ENCODE peak calls at places on chromosomes 12 and 14, in six cellular contexts. R is neuronal stem cell, G is IMR-90, S is mesendoderm, T is H9, H is H1. O is an unnamed sample.

GRCh38 chr14:100807496-100807895 is 18.4 kb upstream of the MEG3 start:
- DNase-seq in T (no peak), S (no peak), H (no peak), G (no peak), R (no peak), O (no peak)

GRCh38 chr12:24896171-24896570 is 52.7 kb downstream of the BCAT1 start:
- DNase-seq in G (no peak), T (no peak), R (no peak), H (no peak), S (no peak), O (no peak)

GRCh38 chr12:16531623-16532022 is 74.3 kb downstream of the LMO3 start:
- DNase-seq in S (no peak), R (peak), H (no peak), T (no peak), G (no peak), O (no peak)

GRCh38 chr12:102956738-102957338 is 636 bp upstream of the ASCL1 start:
- DNase-seq in G (no peak), S (no peak), R (no peak), H (peak), T (no peak), O (no peak)

GRCh38 chr12:116381744-116382455 is 104.4 kb upstream of the MED13L start:
- DNase-seq in R (peak), T (peak), H (peak), G (peak), S (peak), O (peak)

GRCh38 chr14:103716091-103716801 is 636 bp downstream of the ZFYVE21 start:
- DNase-seq in T (no peak), G (no peak), H (no peak), R (no peak), S (no peak), O (peak)

GRCh38 chr14:60090864-60091519 is 731 bp upstream of the PCNX4 start:
- DNase-seq in S (peak), R (no peak), G (peak), T (no peak), H (no peak), O (peak)

GRCh38 chr12:101231626-101232025 is 21.6 kb upstream of the SLC5A8 start:
- DNase-seq in T (no peak), G (no peak), R (no peak), S (no peak), H (no peak), O (no peak)

GRCh38 chr14:54253195-54253947 is 143.4 kb upstream of the CDKN3 start:
- DNase-seq in G (peak), S (peak), R (no peak), T (no peak), H (no peak), O (peak)

GRCh38 chr12:117854339-117855012 is 114.3 kb downstream of the KSR2 start:
- DNase-seq in T (peak), R (peak), S (peak), G (peak), H (peak), O (peak)

GRCh38 chr12:40162022-40162421 is 56.1 kb upstream of the SLC2A13 start:
- DNase-seq in R (no peak), G (no peak), T (no peak), S (peak), H (no peak), O (no peak)

GRCh38 chr12:26125451-26126339 is 858 bp upstream of the BHLHE41 start:
- DNase-seq in T (peak), H (peak), R (peak), S (peak), G (peak), O (peak)

GRCh38 chr12:64531665-64532334 is 78.5 kb upstream of the RASSF3 start:
- DNase-seq in H (no peak), S (peak), T (peak), G (no peak), R (no peak), O (no peak)

GRCh38 chr14:46344327-46344937 is 307.1 kb downstream of the RPL10L start:
- DNase-seq in T (peak), G (no peak), R (peak), H (no peak), S (peak), O (peak)

GRCh38 chr14:56807586-56808168 is 2.6 kb downstream of the OTX2 start:
- DNase-seq in R (no peak), S (no peak), G (no peak), H (peak), T (no peak), O (no peak)

GRCh38 chr14:52318057-52318456 is 3.9 kb downstream of the PTGER2 start:
- DNase-seq in T (no peak), H (no peak), R (no peak), S (no peak), G (no peak), O (no peak)

GRCh38 chr12:48198619-48198973 is 4.5 kb downstream of the OR10AD1 start:
- DNase-seq in H (no peak), T (peak), S (peak), G (no peak), R (no peak), O (no peak)

GRCh38 chr12:70994217-70994788 is 73.8 kb upstream of the PTPRR start:
- DNase-seq in S (no peak), T (no peak), H (no peak), R (no peak), G (peak), O (peak)

GRCh38 chr12:57051011-57051410 is 1.1 kb upstream of the MYO1A start:
- DNase-seq in H (no peak), G (no peak), R (no peak), S (no peak), T (no peak), O (no peak)

GRCh38 chr12:108241961-108242360 is 97.2 kb downstream of the CMKLR1 start:
- DNase-seq in H (no peak), S (peak), G (no peak), T (no peak), R (no peak), O (no peak)

GRCh38 chr14:38828183-38828877 is 274.7 kb downstream of the SEC23A start:
- DNase-seq in G (no peak), T (no peak), S (no peak), H (no peak), R (no peak), O (no peak)

GRCh38 chr12:113127791-113128199 is 7.8 kb downstream of the RASAL1 start:
- DNase-seq in T (no peak), H (no peak), G (no peak), S (no peak), R (no peak), O (no peak)

GRCh38 chr12:110104188-110104969 is 19.8 kb upstream of the IFT81 start:
- DNase-seq in G (peak), T (no peak), R (no peak), H (no peak), S (no peak), O (peak)

GRCh38 chr14:72975776-72976175 is 49.5 kb downstream of the DCAF4 start:
- DNase-seq in R (no peak), S (peak), G (no peak), H (no peak), T (no peak), O (no peak)

GRCh38 chr12:52765702-52766101 is 11.4 kb downstream of the KRT76 start:
- DNase-seq in H (no peak), T (no peak), G (no peak), R (no peak), S (no peak), O (no peak)

GRCh38 chr12:52767020-52767379 is 10.1 kb downstream of the KRT76 start:
- DNase-seq in G (no peak), R (no peak), H (no peak), T (no peak), S (no peak), O (no peak)

GRCh38 chr12:52768479-52769200 is 8.5 kb downstream of the KRT76 start:
- DNase-seq in T (no peak), H (no peak), R (no peak), S (no peak), G (no peak), O (no peak)

GRCh38 chr12:52766351-52767019 is 10.7 kb downstream of the KRT76 start:
- DNase-seq in T (no peak), R (no peak), H (no peak), S (no peak), G (no peak), O (no peak)

DNA sequence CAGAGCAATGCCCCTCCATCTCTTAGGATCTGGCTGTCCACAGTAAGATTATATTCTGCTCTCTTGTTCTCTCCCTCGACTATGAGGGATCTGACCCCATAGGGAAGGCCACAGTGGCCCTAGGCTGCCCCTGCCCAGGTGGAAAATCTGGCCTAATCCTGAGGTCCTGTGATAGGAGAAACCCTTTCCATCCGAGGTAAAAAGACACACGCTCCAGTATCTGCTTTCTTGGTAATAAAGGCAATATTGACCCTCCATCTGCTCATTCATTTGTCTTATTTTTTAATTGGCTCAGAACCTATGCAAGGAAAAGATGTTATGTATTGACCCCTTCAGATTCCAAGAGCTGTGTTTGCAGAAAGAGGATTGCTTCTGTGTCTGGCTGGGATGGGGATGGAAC is 9.7 kb downstream of the KRT76 start:
- DNase-seq in R (no peak), H (no peak), G (no peak), T (no peak), S (no peak), O (no peak)
- H2BK15ac ChIP-seq in R (no peak), H (no peak), G (no peak), T (no peak), S (no peak), O (no peak)

GRCh38 chr14:90782892-90783291 is 33.3 kb downstream of the TTC7B start:
- DNase-seq in S (no peak), H (no peak), G (no peak), R (no peak), T (peak), O (no peak)
- H2BK15ac ChIP-seq in S (no peak), H (no peak), G (no peak), R (no peak), T (no peak), O (no peak)

GRCh38 chr12:5018677-5019076 is 25.0 kb upstream of the KCNA5 start:
- DNase-seq in S (no peak), R (no peak), H (no peak), G (no peak), T (no peak), O (no peak)
- H2BK15ac ChIP-seq in S (no peak), R (no peak), H (no peak), G (no peak), T (no peak), O (no peak)

GRCh38 chr12:78764913-78765312 is 99.7 kb upstream of the SYT1 start:
- DNase-seq in R (no peak), H (no peak), T (no peak), G (no peak), S (no peak), O (no peak)
- H2BK15ac ChIP-seq in R (no peak), H (no peak), T (no peak), G (no peak), S (no peak), O (no peak)

GRCh38 chr14:75340921-75341320 is 62.3 kb downstream of the FOS start:
- DNase-seq in H (no peak), G (no peak), S (no peak), T (no peak), R (no peak), O (peak)

GRCh38 chr14:75341639-75342038 is 63.0 kb downstream of the FOS start:
- DNase-seq in T (no peak), S (no peak), R (no peak), H (no peak), G (no peak), O (peak)

GRCh38 chr14:75342762-75343599 is 64.4 kb downstream of the FOS start:
- DNase-seq in R (no peak), S (no peak), H (no peak), G (no peak), T (no peak), O (no peak)

GRCh38 chr14:75343914-75344313 is 65.3 kb downstream of the FOS start:
- DNase-seq in S (no peak), G (no peak), R (no peak), H (no peak), T (no peak), O (no peak)

GRCh38 chr14:75344396-75344795 is 65.8 kb downstream of the FOS start:
- DNase-seq in S (no peak), G (no peak), H (no peak), T (no peak), R (no peak), O (no peak)
- H2BK15ac ChIP-seq in S (no peak), G (no peak), H (no peak), T (no peak), R (no peak), O (no peak)

GRCh38 chr12:124381454-124382207 is 86.7 kb downstream of the RFLNA start:
- DNase-seq in H (no peak), T (no peak), R (no peak), S (no peak), G (peak), O (peak)

GRCh38 chr12:124380793-124381453 is 86.0 kb downstream of the RFLNA start:
- DNase-seq in H (no peak), S (peak), R (no peak), G (no peak), T (no peak), O (no peak)

GRCh38 chr12:124385219-124385969 is 90.5 kb downstream of the RFLNA start:
- DNase-seq in G (peak), H (no peak), S (peak), T (no peak), R (no peak), O (peak)

GRCh38 chr12:124384299-124384894 is 89.5 kb downstream of the RFLNA start:
- DNase-seq in G (no peak), H (no peak), R (no peak), S (no peak), T (no peak), O (no peak)

GRCh38 chr12:124383028-124383427 is 88.1 kb downstream of the RFLNA start:
- DNase-seq in S (no peak), G (no peak), R (no peak), T (no peak), H (no peak), O (no peak)
- H2BK15ac ChIP-seq in S (no peak), G (no peak), R (no peak), T (no peak), H (no peak), O (no peak)

DNA sequence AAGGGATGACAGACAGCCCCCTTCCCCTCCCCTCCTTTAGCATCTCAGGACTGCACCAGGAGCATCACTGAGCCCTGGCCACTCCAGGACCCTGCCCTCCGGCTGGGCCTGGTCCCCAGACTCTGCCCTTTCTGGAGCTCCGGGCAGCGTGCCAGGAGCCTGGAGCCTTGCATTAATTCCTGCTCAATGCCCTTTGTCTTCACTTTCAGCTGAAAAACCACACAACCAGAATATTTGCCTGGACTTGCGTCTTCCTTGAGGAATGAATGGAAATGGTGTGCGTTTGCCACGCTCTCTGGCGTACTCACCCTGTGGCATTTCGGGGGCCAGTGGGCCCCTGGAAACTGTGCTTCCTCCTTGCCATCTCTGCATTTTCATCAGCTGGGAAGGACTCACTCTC is 8.5 kb upstream of the RFLNA start:
- DNase-seq in R (no peak), S (no peak), H (no peak), G (no peak), T (no peak), O (no peak)
- H2BK15ac ChIP-seq in R (no peak), S (no peak), H (peak), G (no peak), T (no peak), O (no peak)

DNA sequence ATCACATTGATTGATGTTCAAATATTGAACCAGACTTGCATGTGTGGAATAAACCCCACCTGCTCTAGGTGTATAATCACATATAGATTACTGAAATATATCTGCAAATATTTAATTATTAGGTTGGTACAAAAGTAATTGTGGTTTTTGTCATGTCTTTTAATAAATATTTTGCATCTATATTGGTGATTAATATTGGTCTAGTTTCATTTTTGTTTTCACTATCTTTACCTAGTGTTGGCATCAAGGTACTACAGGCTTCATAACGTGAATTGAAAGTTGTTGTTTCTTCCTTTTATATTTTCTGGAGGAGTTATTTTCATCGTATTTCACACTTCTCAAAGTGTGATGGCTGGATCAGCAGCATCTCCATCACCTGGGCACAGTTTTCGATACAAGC is 740.0 kb upstream of the TMEM132C start:
- DNase-seq in S (no peak), R (no peak), G (no peak), H (no peak), T (no peak), O (no peak)
- H2BK15ac ChIP-seq in S (peak), R (no peak), G (no peak), H (no peak), T (no peak), O (no peak)

DNA sequence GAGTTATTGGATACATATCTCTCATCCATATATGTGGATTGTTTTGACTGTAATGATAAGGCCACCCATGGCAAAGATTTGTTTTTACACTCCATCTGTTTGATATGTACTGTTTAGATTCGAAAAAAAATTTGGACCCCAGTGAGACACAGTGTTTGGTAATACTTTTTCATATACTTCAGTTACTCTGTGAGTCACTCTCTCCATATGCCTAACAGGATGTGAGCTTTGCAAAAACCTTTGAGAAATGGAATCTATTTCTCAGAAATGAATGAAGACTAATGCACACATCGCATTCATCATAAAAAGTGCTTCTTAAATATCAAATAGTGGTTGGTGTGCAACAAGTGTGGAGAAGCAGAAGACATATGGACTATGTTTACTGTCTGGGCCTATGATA is 781.5 kb downstream of the SLC6A15 start:
- DNase-seq in T (no peak), R (no peak), S (no peak), G (peak), H (no peak), O (peak)
- H2BK15ac ChIP-seq in T (no peak), R (no peak), S (no peak), G (no peak), H (no peak), O (no peak)